ENCODE peak calls at places on chromosome 21, in nine cellular contexts. O, N, A, P, G, W, E, S and U are unnamed samples.

GRCh38 chr21:32307706-32308105 is 9.1 kb downstream of the MRAP start:
- DNase-seq in O (peak), E (no peak), A (peak), S (no peak), G (no peak), W (no peak), N (peak), P (no peak), U (no peak)

GRCh38 chr21:14952916-14953315 is 111.9 kb downstream of the NRIP1 start:
- DNase-seq in P (no peak), N (no peak), E (no peak), O (no peak), S (no peak), G (no peak), A (no peak), W (no peak), U (no peak)

GRCh38 chr21:41581592-41582228 is 73.8 kb upstream of the TMPRSS2 start:
- DNase-seq in E (no peak), S (no peak), G (no peak), A (no peak), O (no peak), N (no peak), P (no peak), W (peak), U (no peak)

GRCh38 chr21:44800971-44801467 is 601 bp downstream of the UBE2G2 start:
- DNase-seq in S (peak), N (peak), E (peak), W (peak), G (peak), A (peak), P (no peak), O (peak), U (peak)

GRCh38 chr21:34836103-34836932 is 167.5 kb downstream of the CLIC6 start:
- DNase-seq in O (peak), P (peak), N (peak), A (peak), W (no peak), E (peak), S (no peak), G (no peak), U (peak)

GRCh38 chr21:14959343-14959742 is 105.5 kb downstream of the NRIP1 start:
- DNase-seq in G (no peak), O (peak), N (peak), S (no peak), E (no peak), W (no peak), P (no peak), A (peak), U (no peak)

GRCh38 chr21:45016031-45016430 is 58.3 kb upstream of the ADARB1 start:
- DNase-seq in N (no peak), O (no peak), W (peak), E (no peak), G (no peak), A (peak), S (no peak), P (peak), U (no peak)

GRCh38 chr21:20877976-20878375 is 120.2 kb upstream of the NCAM2 start:
- DNase-seq in O (no peak), A (no peak), N (no peak), W (no peak), S (no peak), E (no peak), G (no peak), P (no peak), U (no peak)

GRCh38 chr21:41365377-41366107 is 3.7 kb downstream of the MX2 start:
- DNase-seq in W (no peak), P (no peak), N (no peak), G (no peak), S (no peak), A (no peak), E (no peak), O (no peak), U (no peak)

GRCh38 chr21:31538821-31539220 is 120.7 kb upstream of the SOD1 start:
- DNase-seq in N (no peak), W (no peak), P (no peak), O (no peak), E (no peak), G (no peak), A (no peak), S (no peak), U (no peak)

GRCh38 chr21:31609081-31609480 is 50.4 kb upstream of the SOD1 start:
- DNase-seq in O (no peak), W (peak), E (no peak), S (no peak), P (no peak), A (no peak), N (no peak), G (no peak), U (no peak)

GRCh38 chr21:22728091-22728490 is 1729.9 kb downstream of the NCAM2 start:
- DNase-seq in A (no peak), P (no peak), W (no peak), O (no peak), N (no peak), E (no peak), G (no peak), S (no peak), U (no peak)

GRCh38 chr21:38223893-38224540 is 32.8 kb upstream of the KCNJ15 start:
- DNase-seq in P (no peak), G (no peak), O (peak), A (no peak), W (no peak), S (no peak), E (no peak), N (peak), U (no peak)

GRCh38 chr21:31873696-31874599 is 1.1 kb downstream of the HUNK start:
- DNase-seq in A (peak), W (peak), G (peak), P (peak), O (peak), S (no peak), E (no peak), N (peak), U (no peak)

GRCh38 chr21:45917241-45917640 is 64.3 kb upstream of the COL6A1 start:
- DNase-seq in O (no peak), N (no peak), W (no peak), G (no peak), S (no peak), E (no peak), P (no peak), A (no peak), U (no peak)

GRCh38 chr21:45942755-45943629 is 38.6 kb upstream of the COL6A1 start:
- DNase-seq in O (no peak), N (no peak), P (no peak), S (no peak), A (no peak), W (peak), E (no peak), G (no peak), U (no peak)

GRCh38 chr21:33124879-33125278 is 54.9 kb downstream of the OLIG1 start:
- DNase-seq in O (no peak), S (no peak), P (no peak), G (no peak), A (no peak), E (no peak), W (no peak), N (no peak), U (no peak)

GRCh38 chr21:36310016-36310415 is 10.0 kb upstream of the MORC3 start:
- DNase-seq in S (peak), P (no peak), W (no peak), O (no peak), E (no peak), A (no peak), N (no peak), G (no peak), U (no peak)

GRCh38 chr21:32096411-32096810 is 182.4 kb downstream of the MIS18A start:
- DNase-seq in O (no peak), E (no peak), N (no peak), A (peak), W (peak), P (no peak), G (no peak), S (no peak), U (no peak)

GRCh38 chr21:32611471-32611997 is 643 bp downstream of the CFAP298 start:
- DNase-seq in P (no peak), A (peak), W (peak), N (peak), O (peak), S (no peak), E (peak), G (peak), U (peak)

GRCh38 chr21:42532466-42533181 is 19.0 kb downstream of the SLC37A1 start:
- DNase-seq in P (peak), W (no peak), A (peak), N (peak), O (no peak), E (no peak), G (no peak), S (no peak), U (peak)

GRCh38 chr21:19844334-19844733 is 1153.9 kb upstream of the NCAM2 start:
- DNase-seq in S (no peak), W (no peak), A (no peak), O (no peak), N (no peak), E (no peak), G (no peak), P (no peak), U (no peak)

GRCh38 chr21:33265664-33266049 is 510 bp upstream of the IL10RB start:
- DNase-seq in N (peak), G (peak), S (peak), E (no peak), W (peak), A (no peak), O (no peak), P (peak), U (no peak)

GRCh38 chr21:44294391-44295162 is 5.3 kb upstream of the PFKL start:
- DNase-seq in W (no peak), A (peak), S (no peak), P (peak), N (peak), O (no peak), E (no peak), G (peak), U (peak)

GRCh38 chr21:40334159-40334558 is 466.9 kb downstream of the PCP4 start:
- DNase-seq in W (no peak), P (no peak), S (no peak), E (no peak), G (no peak), N (no peak), A (no peak), O (no peak), U (no peak)

GRCh38 chr21:44686843-44687561 is 5.0 kb upstream of the KRTAP12-1 start:
- DNase-seq in A (no peak), P (no peak), G (no peak), N (no peak), O (no peak), W (peak), S (no peak), E (no peak), U (no peak)

GRCh38 chr21:41932576-41933258 is 21.1 kb downstream of the C2CD2 start:
- DNase-seq in G (no peak), W (no peak), P (no peak), N (peak), O (peak), S (no peak), A (peak), E (peak), U (peak)

GRCh38 chr21:20739421-20739820 is 258.8 kb upstream of the NCAM2 start:
- DNase-seq in W (peak), A (no peak), P (no peak), G (no peak), E (no peak), O (no peak), N (no peak), S (no peak), U (no peak)

GRCh38 chr21:29258626-29259335 is 39.9 kb upstream of the BACH1 start:
- DNase-seq in W (no peak), P (no peak), O (peak), G (no peak), E (peak), A (peak), S (no peak), N (peak), U (peak)

GRCh38 chr21:15651172-15651571 is 78.6 kb upstream of the USP25 start:
- DNase-seq in N (no peak), A (no peak), E (no peak), P (no peak), O (peak), S (no peak), W (no peak), G (no peak), U (no peak)

GRCh38 chr21:44982558-44983244 is 42.9 kb downstream of the SLX9 start:
- DNase-seq in W (no peak), P (peak), O (peak), S (no peak), A (no peak), E (no peak), G (no peak), N (peak), U (no peak)

GRCh38 chr21:46431884-46432488 is 26.7 kb upstream of the DIP2A start:
- DNase-seq in S (no peak), P (no peak), N (no peak), E (no peak), O (no peak), G (no peak), W (peak), A (no peak), U (no peak)

GRCh38 chr21:37045139-37045538 is 27.7 kb downstream of the PIGP start:
- DNase-seq in O (no peak), G (peak), W (no peak), S (no peak), P (no peak), E (no peak), A (no peak), N (no peak), U (no peak)

GRCh38 chr21:45698493-45698947 is 55.0 kb downstream of the PCBP3 start:
- DNase-seq in W (no peak), G (no peak), E (peak), P (peak), A (peak), O (peak), S (no peak), N (peak), U (peak)

GRCh38 chr21:43777953-43778352 is 1.8 kb upstream of the CSTB start:
- DNase-seq in A (no peak), P (no peak), E (no peak), O (no peak), W (peak), S (no peak), G (no peak), N (no peak), U (no peak)

GRCh38 chr21:45227735-45228134 is 60.0 kb downstream of the POFUT2 start:
- DNase-seq in P (no peak), O (no peak), S (no peak), G (no peak), W (peak), E (no peak), A (no peak), N (no peak), U (no peak)

GRCh38 chr21:36255650-36256047 is 64.3 kb upstream of the MORC3 start:
- DNase-seq in E (no peak), A (no peak), S (no peak), W (no peak), P (no peak), O (no peak), G (no peak), N (no peak), U (no peak)

GRCh38 chr21:14995695-14996490 is 68.9 kb downstream of the NRIP1 start:
- DNase-seq in N (peak), A (peak), E (no peak), O (peak), S (no peak), W (no peak), P (peak), G (no peak), U (no peak)